ENCODE peak calls at places on chromosomes 6 and 20, in eight cellular contexts. One of them, this sample, is unnamed.

GRCh38 chr20:50399003-50399916 is 110.9 kb upstream of the PTPN1 start:
- DNase-seq in heart left ventricle: peak
- DNase-seq in body of pancreas: peak
- DNase-seq in nephron progenitor cell: peak
- DNase-seq in GM13977: no peak
- DNase-seq in astrocyte of the cerebellum: no peak
- DNase-seq in GM06990: no peak
- DNase-seq in CD8-positive, alpha-beta T cell: no peak
- DNase-seq in this sample: no peak

GRCh38 chr20:23415958-23416583 is 5.2 kb downstream of the NAPB start:
- DNase-seq in heart left ventricle: no peak
- DNase-seq in GM06990: no peak
- DNase-seq in astrocyte of the cerebellum: no peak
- DNase-seq in CD8-positive, alpha-beta T cell: no peak
- DNase-seq in body of pancreas: no peak
- DNase-seq in GM13977: no peak
- DNase-seq in nephron progenitor cell: no peak
- DNase-seq in this sample: no peak

GRCh38 chr6:16799279-16800193 is 38.3 kb upstream of the ATXN1 start:
- DNase-seq in GM13977: no peak
- DNase-seq in CD8-positive, alpha-beta T cell: no peak
- DNase-seq in body of pancreas: no peak
- DNase-seq in nephron progenitor cell: no peak
- DNase-seq in heart left ventricle: no peak
- DNase-seq in astrocyte of the cerebellum: no peak
- DNase-seq in GM06990: no peak
- DNase-seq in this sample: no peak

GRCh38 chr20:63135411-63135810 is 80.5 kb downstream of the YTHDF1 start:
- DNase-seq in astrocyte of the cerebellum: no peak
- DNase-seq in GM06990: no peak
- DNase-seq in CD8-positive, alpha-beta T cell: no peak
- DNase-seq in heart left ventricle: peak
- DNase-seq in GM13977: no peak
- DNase-seq in nephron progenitor cell: no peak
- DNase-seq in body of pancreas: no peak
- DNase-seq in this sample: no peak

GRCh38 chr6:36852481-36853147 is 13.4 kb upstream of the CPNE5 start:
- DNase-seq in nephron progenitor cell: no peak
- DNase-seq in GM13977: no peak
- DNase-seq in CD8-positive, alpha-beta T cell: no peak
- DNase-seq in astrocyte of the cerebellum: no peak
- DNase-seq in heart left ventricle: peak
- DNase-seq in body of pancreas: no peak
- DNase-seq in GM06990: no peak
- DNase-seq in this sample: no peak

GRCh38 chr20:8874437-8874836 is 194.4 kb upstream of the PLCB4 start:
- DNase-seq in astrocyte of the cerebellum: no peak
- DNase-seq in GM13977: no peak
- DNase-seq in body of pancreas: no peak
- DNase-seq in CD8-positive, alpha-beta T cell: no peak
- DNase-seq in GM06990: no peak
- DNase-seq in nephron progenitor cell: no peak
- DNase-seq in heart left ventricle: no peak
- DNase-seq in this sample: no peak

GRCh38 chr6:29953706-29954105 is 11.4 kb downstream of the HLA-A start:
- DNase-seq in GM13977: no peak
- DNase-seq in CD8-positive, alpha-beta T cell: no peak
- DNase-seq in heart left ventricle: no peak
- DNase-seq in GM06990: no peak
- DNase-seq in astrocyte of the cerebellum: no peak
- DNase-seq in body of pancreas: no peak
- DNase-seq in nephron progenitor cell: no peak
- DNase-seq in this sample: no peak

GRCh38 chr6:137451926-137452325 is 42.3 kb downstream of the OLIG3 start:
- DNase-seq in CD8-positive, alpha-beta T cell: no peak
- DNase-seq in nephron progenitor cell: no peak
- DNase-seq in body of pancreas: no peak
- DNase-seq in astrocyte of the cerebellum: peak
- DNase-seq in GM13977: no peak
- DNase-seq in GM06990: no peak
- DNase-seq in heart left ventricle: no peak
- DNase-seq in this sample: no peak

GRCh38 chr6:40963019-40963418 is 76.0 kb downstream of the UNC5CL start:
- DNase-seq in nephron progenitor cell: no peak
- DNase-seq in GM06990: no peak
- DNase-seq in CD8-positive, alpha-beta T cell: no peak
- DNase-seq in heart left ventricle: no peak
- DNase-seq in astrocyte of the cerebellum: no peak
- DNase-seq in body of pancreas: no peak
- DNase-seq in GM13977: no peak
- DNase-seq in this sample: no peak

GRCh38 chr20:13800728-13801134 is 15.9 kb downstream of the NDUFAF5 start:
- DNase-seq in nephron progenitor cell: no peak
- DNase-seq in astrocyte of the cerebellum: peak
- DNase-seq in GM06990: no peak
- DNase-seq in body of pancreas: peak
- DNase-seq in GM13977: no peak
- DNase-seq in heart left ventricle: peak
- DNase-seq in CD8-positive, alpha-beta T cell: no peak
- DNase-seq in this sample: no peak

GRCh38 chr6:106422551-106422950 is 62.0 kb downstream of the CRYBG1 start:
- DNase-seq in body of pancreas: no peak
- DNase-seq in nephron progenitor cell: no peak
- DNase-seq in heart left ventricle: no peak
- DNase-seq in astrocyte of the cerebellum: no peak
- DNase-seq in GM06990: no peak
- DNase-seq in GM13977: no peak
- DNase-seq in CD8-positive, alpha-beta T cell: no peak
- DNase-seq in this sample: no peak

GRCh38 chr6:130276507-130276906 is 53.8 kb upstream of the SAMD3 start:
- DNase-seq in GM06990: no peak
- DNase-seq in heart left ventricle: no peak
- DNase-seq in GM13977: no peak
- DNase-seq in body of pancreas: no peak
- DNase-seq in CD8-positive, alpha-beta T cell: no peak
- DNase-seq in nephron progenitor cell: no peak
- DNase-seq in astrocyte of the cerebellum: no peak
- DNase-seq in this sample: no peak

GRCh38 chr6:130288065-130288464 is 65.3 kb upstream of the SAMD3 start:
- DNase-seq in GM13977: no peak
- DNase-seq in astrocyte of the cerebellum: no peak
- DNase-seq in GM06990: no peak
- DNase-seq in CD8-positive, alpha-beta T cell: no peak
- DNase-seq in body of pancreas: no peak
- DNase-seq in nephron progenitor cell: no peak
- DNase-seq in heart left ventricle: no peak
- DNase-seq in this sample: no peak

DNA sequence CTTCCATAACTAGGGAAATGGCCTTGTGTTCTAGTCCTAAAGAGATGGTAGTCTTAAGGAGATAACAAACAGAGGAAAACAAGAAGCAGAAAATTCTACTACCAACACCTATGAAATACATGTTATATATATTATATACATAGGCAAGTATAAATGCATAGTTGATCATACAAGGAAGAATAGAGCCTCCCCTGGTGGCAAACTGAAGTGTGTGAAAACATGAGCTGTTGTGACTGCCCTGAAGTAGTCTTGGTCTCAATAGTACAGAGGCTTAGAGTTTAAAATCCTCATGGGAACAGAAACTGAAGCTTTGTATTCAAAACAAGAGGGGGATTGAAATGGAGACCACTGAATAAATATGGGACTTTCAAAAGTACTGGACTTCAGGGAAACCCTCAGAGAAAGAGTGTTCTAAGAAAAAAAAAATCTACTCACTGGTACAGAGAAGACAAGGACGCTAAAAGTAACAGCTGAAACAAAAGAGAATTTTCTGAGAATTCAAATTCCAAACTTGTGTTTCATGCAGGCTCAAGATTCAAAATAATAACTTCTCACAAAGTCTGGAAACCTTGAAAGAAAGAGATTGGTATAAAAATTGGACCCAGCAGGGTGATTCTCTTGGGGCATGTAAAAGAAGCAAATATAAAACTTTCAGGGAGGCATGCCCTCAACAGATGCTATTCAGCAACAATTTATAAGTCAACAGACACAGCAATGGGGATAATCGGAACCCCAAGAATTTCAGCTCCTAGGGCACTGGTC is 59.7 kb upstream of the SAMD3 start:
- DNase-seq in nephron progenitor cell: no peak
- DNase-seq in heart left ventricle: no peak
- DNase-seq in CD8-positive, alpha-beta T cell: peak
- DNase-seq in GM13977: peak
- DNase-seq in GM06990: peak
- DNase-seq in astrocyte of the cerebellum: peak
- DNase-seq in body of pancreas: no peak
- DNase-seq in this sample: peak
- TF ChIP-seq CTCF in nephron progenitor cell: peak
- TF ChIP-seq CTCF in heart left ventricle: no peak
- TF ChIP-seq CTCF in CD8-positive, alpha-beta T cell: peak
- TF ChIP-seq CTCF in GM13977: peak
- TF ChIP-seq CTCF in GM06990: peak
- TF ChIP-seq CTCF in astrocyte of the cerebellum: peak
- TF ChIP-seq CTCF in body of pancreas: no peak
- TF ChIP-seq CTCF in this sample: peak

DNA sequence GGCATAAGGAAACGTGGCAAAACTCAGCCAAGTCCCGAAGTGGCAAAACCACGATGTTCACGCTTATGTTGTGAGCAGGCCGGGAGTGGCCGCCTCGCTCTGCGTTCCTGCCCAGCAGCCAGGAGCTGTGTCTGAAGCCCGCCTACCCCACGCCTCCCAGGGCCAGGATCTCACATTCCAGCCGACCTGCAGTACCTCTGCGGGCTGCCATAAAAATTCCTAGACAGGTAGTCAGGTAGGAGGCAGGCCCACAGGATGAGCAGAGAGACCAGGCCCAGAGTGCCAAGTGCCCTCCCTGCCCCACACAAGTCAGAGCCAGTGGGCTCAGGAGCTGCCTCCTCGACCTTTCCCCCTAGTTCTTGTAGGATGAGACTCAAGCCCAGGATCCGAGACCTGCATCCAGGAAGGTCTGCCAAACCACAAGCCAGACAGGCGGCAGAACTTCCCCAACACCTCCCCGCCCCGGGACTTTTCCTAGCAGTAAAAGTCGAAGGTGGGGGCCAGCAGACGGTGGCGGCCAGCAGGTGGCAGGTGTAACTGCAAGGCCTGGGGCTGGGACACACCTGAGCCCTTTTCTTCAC is 16.7 kb downstream of the PMEPA1 start:
- DNase-seq in GM13977: no peak
- DNase-seq in nephron progenitor cell: no peak
- DNase-seq in CD8-positive, alpha-beta T cell: no peak
- DNase-seq in body of pancreas: peak
- DNase-seq in heart left ventricle: no peak
- DNase-seq in astrocyte of the cerebellum: no peak
- DNase-seq in GM06990: no peak
- DNase-seq in this sample: no peak
- TF ChIP-seq CTCF in GM13977: peak
- TF ChIP-seq CTCF in nephron progenitor cell: no peak
- TF ChIP-seq CTCF in CD8-positive, alpha-beta T cell: no peak
- TF ChIP-seq CTCF in body of pancreas: no peak
- TF ChIP-seq CTCF in heart left ventricle: no peak
- TF ChIP-seq CTCF in astrocyte of the cerebellum: peak
- TF ChIP-seq CTCF in GM06990: peak
- TF ChIP-seq CTCF in this sample: peak

DNA sequence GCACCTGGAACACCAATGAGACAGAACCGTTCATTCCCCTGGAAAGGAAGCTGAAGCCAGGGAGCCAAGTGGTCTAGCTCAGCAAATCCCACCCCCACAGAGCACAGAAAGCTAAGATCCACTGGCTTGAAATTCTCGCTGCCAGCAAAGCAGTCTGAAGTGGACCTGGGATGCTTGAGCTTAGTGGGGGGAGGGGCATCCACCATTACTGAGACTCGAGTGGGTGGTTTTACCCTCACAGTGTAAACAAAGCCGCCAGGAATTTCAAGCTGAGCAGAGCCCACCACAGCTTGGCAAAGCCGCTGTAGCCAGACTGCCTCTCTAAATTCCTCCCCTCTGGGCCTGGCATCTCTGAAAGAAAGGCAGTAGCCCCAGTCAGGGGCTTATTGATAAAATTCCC is 53.1 kb downstream of the KIF16B start:
- DNase-seq in nephron progenitor cell: no peak
- DNase-seq in CD8-positive, alpha-beta T cell: no peak
- DNase-seq in astrocyte of the cerebellum: no peak
- DNase-seq in GM13977: no peak
- DNase-seq in body of pancreas: no peak
- DNase-seq in GM06990: no peak
- DNase-seq in heart left ventricle: no peak
- DNase-seq in this sample: no peak
- TF ChIP-seq CTCF in nephron progenitor cell: no peak
- TF ChIP-seq CTCF in CD8-positive, alpha-beta T cell: no peak
- TF ChIP-seq CTCF in astrocyte of the cerebellum: no peak
- TF ChIP-seq CTCF in GM13977: no peak
- TF ChIP-seq CTCF in body of pancreas: no peak
- TF ChIP-seq CTCF in GM06990: no peak
- TF ChIP-seq CTCF in heart left ventricle: no peak
- TF ChIP-seq CTCF in this sample: no peak

GRCh38 chr6:166055801-166056200 is 111.8 kb downstream of the TBXT start:
- DNase-seq in CD8-positive, alpha-beta T cell: no peak
- DNase-seq in heart left ventricle: no peak
- DNase-seq in GM06990: no peak
- DNase-seq in body of pancreas: no peak
- DNase-seq in astrocyte of the cerebellum: no peak
- DNase-seq in GM13977: no peak
- DNase-seq in nephron progenitor cell: no peak
- DNase-seq in this sample: no peak

GRCh38 chr6:166052837-166053236 is 114.8 kb downstream of the TBXT start:
- DNase-seq in nephron progenitor cell: no peak
- DNase-seq in body of pancreas: no peak
- DNase-seq in GM06990: no peak
- DNase-seq in CD8-positive, alpha-beta T cell: no peak
- DNase-seq in GM13977: no peak
- DNase-seq in astrocyte of the cerebellum: no peak
- DNase-seq in heart left ventricle: no peak
- DNase-seq in this sample: no peak

GRCh38 chr6:166056637-166057036 is 111.0 kb downstream of the TBXT start:
- DNase-seq in astrocyte of the cerebellum: no peak
- DNase-seq in GM13977: no peak
- DNase-seq in GM06990: no peak
- DNase-seq in body of pancreas: peak
- DNase-seq in heart left ventricle: peak
- DNase-seq in CD8-positive, alpha-beta T cell: no peak
- DNase-seq in nephron progenitor cell: no peak
- DNase-seq in this sample: no peak

DNA sequence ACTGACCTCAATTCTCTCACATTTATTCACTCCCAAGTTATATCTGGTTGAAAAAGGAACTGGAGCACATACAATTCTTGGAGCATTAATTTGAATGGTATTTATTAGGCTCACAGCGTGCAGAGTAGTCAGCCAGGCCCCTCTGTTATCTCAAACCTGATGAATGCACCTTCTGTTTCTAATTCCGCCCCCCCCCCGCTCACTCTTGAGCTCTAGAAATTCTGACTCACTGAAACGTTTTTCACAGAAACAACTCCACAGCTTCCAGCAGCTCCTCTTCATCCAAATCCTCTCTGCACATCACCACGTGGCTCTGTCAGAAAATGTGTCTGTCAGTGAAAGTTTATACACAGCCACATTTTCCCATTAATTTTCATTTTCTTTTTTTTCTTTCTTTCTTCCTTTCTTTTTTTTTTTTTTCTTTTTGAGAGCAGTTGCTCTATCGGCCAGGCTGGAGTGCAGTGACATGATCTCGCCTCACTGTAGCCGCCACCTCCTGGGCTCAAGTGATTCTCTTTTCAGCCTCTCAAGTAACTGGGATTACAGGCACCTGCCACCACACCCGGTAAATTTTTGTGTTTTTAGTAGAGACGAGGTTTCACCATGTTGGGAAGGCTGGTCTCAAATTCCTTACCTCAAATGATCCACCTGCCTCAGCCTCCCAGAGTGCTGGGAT is 109.4 kb downstream of the TBXT start:
- DNase-seq in nephron progenitor cell: no peak
- DNase-seq in astrocyte of the cerebellum: no peak
- DNase-seq in heart left ventricle: peak
- DNase-seq in body of pancreas: peak
- DNase-seq in CD8-positive, alpha-beta T cell: no peak
- DNase-seq in GM06990: no peak
- DNase-seq in GM13977: no peak
- DNase-seq in this sample: no peak
- TF ChIP-seq CTCF in nephron progenitor cell: no peak
- TF ChIP-seq CTCF in astrocyte of the cerebellum: no peak
- TF ChIP-seq CTCF in heart left ventricle: no peak
- TF ChIP-seq CTCF in body of pancreas: no peak
- TF ChIP-seq CTCF in CD8-positive, alpha-beta T cell: no peak
- TF ChIP-seq CTCF in GM06990: no peak
- TF ChIP-seq CTCF in GM13977: no peak
- TF ChIP-seq CTCF in this sample: no peak

This sample was measured in GM10248.